ENCODE peak calls at places on chromosomes 16 and 17, in four cellular contexts. One of them, this sample, is unnamed.

GRCh38 chr17:54891176-54891821 is 9.4 kb upstream of the TOM1L1 start:
- DNase-seq in neuronal stem cell: peak
- DNase-seq in H1: no peak
- DNase-seq in trophoblast cell: no peak
- DNase-seq in this sample: peak

GRCh38 chr16:26317885-26318284 is 626.1 kb downstream of the HS3ST4 start:
- DNase-seq in neuronal stem cell: no peak
- DNase-seq in H1: no peak
- DNase-seq in trophoblast cell: no peak
- DNase-seq in this sample: no peak

GRCh38 chr17:31112001-31112661 is 17.4 kb downstream of the NF1 start:
- DNase-seq in neuronal stem cell: no peak
- DNase-seq in H1: no peak
- DNase-seq in trophoblast cell: no peak
- DNase-seq in this sample: no peak

GRCh38 chr17:16381496-16381820 is 567 bp downstream of the UBB start:
- DNase-seq in neuronal stem cell: no peak
- DNase-seq in H1: no peak
- DNase-seq in trophoblast cell: no peak
- DNase-seq in this sample: no peak

GRCh38 chr17:61235001-61235820 is 164.4 kb upstream of the TBX2 start:
- DNase-seq in neuronal stem cell: no peak
- DNase-seq in H1: no peak
- DNase-seq in trophoblast cell: no peak
- DNase-seq in this sample: no peak

GRCh38 chr17:5879424-5879823 is 190.8 kb upstream of the WSCD1 start:
- DNase-seq in neuronal stem cell: no peak
- DNase-seq in H1: no peak
- DNase-seq in trophoblast cell: no peak
- DNase-seq in this sample: no peak

GRCh38 chr16:3045758-3046505 is 429 bp upstream of the MMP25 start:
- DNase-seq in neuronal stem cell: no peak
- DNase-seq in H1: no peak
- DNase-seq in trophoblast cell: no peak
- DNase-seq in this sample: peak

GRCh38 chr17:81194941-81195901 is 27.5 kb downstream of the CEP131 start:
- DNase-seq in neuronal stem cell: no peak
- DNase-seq in H1: no peak
- DNase-seq in trophoblast cell: no peak
- DNase-seq in this sample: no peak

GRCh38 chr17:50501054-50501453 is 7.2 kb upstream of the MYCBPAP start:
- DNase-seq in neuronal stem cell: no peak
- DNase-seq in H1: no peak
- DNase-seq in trophoblast cell: no peak
- DNase-seq in this sample: no peak

GRCh38 chr17:43524945-43525575 is 21.1 kb downstream of the ETV4 start:
- DNase-seq in neuronal stem cell: no peak
- DNase-seq in H1: no peak
- DNase-seq in trophoblast cell: peak
- DNase-seq in this sample: no peak

GRCh38 chr17:44260296-44260695 is 7.6 kb downstream of the SLC4A1 start:
- DNase-seq in neuronal stem cell: no peak
- DNase-seq in H1: no peak
- DNase-seq in trophoblast cell: no peak
- DNase-seq in this sample: no peak

GRCh38 chr17:62717589-62718342 is 90.3 kb downstream of the MRC2 start:
- DNase-seq in neuronal stem cell: no peak
- DNase-seq in H1: no peak
- DNase-seq in trophoblast cell: no peak
- DNase-seq in this sample: peak

GRCh38 chr17:81339502-81340296 is 44.6 kb upstream of the SLC38A10 start:
- DNase-seq in neuronal stem cell: no peak
- DNase-seq in H1: no peak
- DNase-seq in trophoblast cell: no peak
- DNase-seq in this sample: peak

GRCh38 chr17:53607475-53607874 is 215.3 kb upstream of the KIF2B start:
- DNase-seq in neuronal stem cell: no peak
- DNase-seq in H1: peak
- DNase-seq in trophoblast cell: no peak
- DNase-seq in this sample: peak

GRCh38 chr16:70694517-70695218 is 8.8 kb upstream of the MTSS2 start:
- DNase-seq in neuronal stem cell: no peak
- DNase-seq in H1: no peak
- DNase-seq in trophoblast cell: no peak
- DNase-seq in this sample: no peak

GRCh38 chr17:56549501-56549900 is 44.0 kb upstream of the NOG start:
- DNase-seq in neuronal stem cell: no peak
- DNase-seq in H1: no peak
- DNase-seq in trophoblast cell: no peak
- DNase-seq in this sample: no peak

GRCh38 chr17:48893646-48894508 is 1.3 kb downstream of the ATP5MC1 start:
- DNase-seq in neuronal stem cell: no peak
- DNase-seq in H1: no peak
- DNase-seq in trophoblast cell: no peak
- DNase-seq in this sample: no peak

GRCh38 chr17:51441431-51441830 is 181.1 kb downstream of the UTP18 start:
- DNase-seq in neuronal stem cell: no peak
- DNase-seq in H1: no peak
- DNase-seq in trophoblast cell: no peak
- DNase-seq in this sample: no peak

GRCh38 chr16:85539084-85539483 is 74.0 kb upstream of the GSE1 start:
- DNase-seq in neuronal stem cell: no peak
- DNase-seq in H1: no peak
- DNase-seq in trophoblast cell: no peak
- DNase-seq in this sample: no peak

GRCh38 chr17:56595831-56596740 is 2.6 kb downstream of the NOG start:
- DNase-seq in neuronal stem cell: peak
- DNase-seq in H1: no peak
- DNase-seq in trophoblast cell: peak
- DNase-seq in this sample: peak

GRCh38 chr17:16250635-16251034 is 33.6 kb downstream of the PIGL start:
- DNase-seq in neuronal stem cell: no peak
- DNase-seq in H1: no peak
- DNase-seq in trophoblast cell: no peak
- DNase-seq in this sample: no peak

GRCh38 chr17:38444151-38444550 is 15.9 kb downstream of the ARHGAP23 start:
- DNase-seq in neuronal stem cell: no peak
- DNase-seq in H1: no peak
- DNase-seq in trophoblast cell: peak
- DNase-seq in this sample: peak

GRCh38 chr16:88069397-88070168 is 118.3 kb downstream of the BANP start:
- DNase-seq in neuronal stem cell: no peak
- DNase-seq in H1: no peak
- DNase-seq in trophoblast cell: no peak
- DNase-seq in this sample: no peak

GRCh38 chr16:24729967-24730815 is 740 bp downstream of the TNRC6A start:
- DNase-seq in neuronal stem cell: peak
- DNase-seq in H1: no peak
- DNase-seq in trophoblast cell: no peak
- DNase-seq in this sample: no peak

GRCh38 chr16:31202402-31203385 is at the start of gene PYCARD:
- DNase-seq in neuronal stem cell: no peak
- DNase-seq in H1: no peak
- DNase-seq in trophoblast cell: no peak
- DNase-seq in this sample: peak

GRCh38 chr16:27781981-27782880 is 232.3 kb downstream of the KATNIP start:
- DNase-seq in neuronal stem cell: no peak
- DNase-seq in H1: no peak
- DNase-seq in trophoblast cell: no peak
- DNase-seq in this sample: no peak

GRCh38 chr16:83955218-83956130 is 2.4 kb downstream of the OSGIN1 start:
- DNase-seq in neuronal stem cell: no peak
- DNase-seq in H1: no peak
- DNase-seq in trophoblast cell: no peak
- DNase-seq in this sample: no peak

GRCh38 chr16:22372882-22373661 is 1.3 kb downstream of the CDR2 start:
- DNase-seq in neuronal stem cell: no peak
- DNase-seq in H1: no peak
- DNase-seq in trophoblast cell: no peak
- DNase-seq in this sample: no peak

GRCh38 chr16:630815-631405 is at the start of gene WFIKKN1:
- DNase-seq in neuronal stem cell: peak
- DNase-seq in H1: no peak
- DNase-seq in trophoblast cell: no peak
- DNase-seq in this sample: peak

GRCh38 chr17:50737118-50737698 is 17.8 kb downstream of the LUC7L3 start:
- DNase-seq in neuronal stem cell: no peak
- DNase-seq in H1: no peak
- DNase-seq in trophoblast cell: no peak
- DNase-seq in this sample: no peak

GRCh38 chr17:82272495-82273326 is 789 bp downstream of the CSNK1D start:
- DNase-seq in neuronal stem cell: no peak
- DNase-seq in H1: no peak
- DNase-seq in trophoblast cell: no peak
- DNase-seq in this sample: peak

GRCh38 chr17:49018673-49019215 is 21.6 kb downstream of the IGF2BP1 start:
- DNase-seq in neuronal stem cell: no peak
- DNase-seq in H1: no peak
- DNase-seq in trophoblast cell: no peak
- DNase-seq in this sample: peak

DNA sequence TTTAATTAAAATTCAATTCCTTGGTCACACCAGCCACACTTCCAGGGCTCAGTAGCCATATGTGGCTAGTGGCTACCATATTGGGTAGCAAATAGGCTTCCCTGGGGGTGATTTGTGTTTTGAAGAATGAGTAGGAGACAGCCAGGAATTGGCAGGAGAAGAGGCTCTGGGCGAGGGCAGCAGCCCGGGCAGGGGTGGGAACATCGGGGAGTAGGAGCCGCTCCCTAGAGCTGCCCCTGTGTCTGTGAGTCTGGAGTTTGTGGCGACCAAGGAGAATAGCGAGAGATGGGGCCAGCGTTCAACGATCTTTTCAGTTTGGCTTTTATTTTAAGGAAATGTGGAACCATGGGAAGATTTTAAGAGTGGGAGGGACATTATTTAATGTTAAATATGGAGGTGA is 81.7 kb downstream of the WIPI1 start:
- DNase-seq in neuronal stem cell: no peak
- DNase-seq in H1: no peak
- DNase-seq in trophoblast cell: no peak
- DNase-seq in this sample: no peak
- H3K14ac ChIP-seq in neuronal stem cell: no peak
- H3K14ac ChIP-seq in H1: no peak
- H3K14ac ChIP-seq in trophoblast cell: no peak
- H3K14ac ChIP-seq in this sample: no peak

GRCh38 chr16:81797443-81797842 is 18.4 kb downstream of the PLCG2 start:
- DNase-seq in neuronal stem cell: no peak
- DNase-seq in H1: no peak
- DNase-seq in trophoblast cell: no peak
- DNase-seq in this sample: no peak
- H3K9ac ChIP-seq in neuronal stem cell: no peak
- H3K9ac ChIP-seq in H1: no peak
- H3K9ac ChIP-seq in trophoblast cell: no peak
- H3K9ac ChIP-seq in this sample: no peak

GRCh38 chr16:11233727-11234376 is 22.2 kb downstream of the SOCS1 start:
- DNase-seq in neuronal stem cell: no peak
- DNase-seq in H1: no peak
- DNase-seq in trophoblast cell: no peak
- DNase-seq in this sample: peak

GRCh38 chr16:11236441-11236840 is 19.6 kb downstream of the SOCS1 start:
- DNase-seq in neuronal stem cell: no peak
- DNase-seq in H1: no peak
- DNase-seq in trophoblast cell: no peak
- DNase-seq in this sample: no peak

GRCh38 chr16:11235703-11235991 is 20.4 kb downstream of the SOCS1 start:
- DNase-seq in neuronal stem cell: no peak
- DNase-seq in H1: no peak
- DNase-seq in trophoblast cell: no peak
- DNase-seq in this sample: no peak

GRCh38 chr16:11236855-11237254 is 19.1 kb downstream of the SOCS1 start:
- DNase-seq in neuronal stem cell: no peak
- DNase-seq in H1: no peak
- DNase-seq in trophoblast cell: no peak
- DNase-seq in this sample: no peak

GRCh38 chr16:11234884-11235702 is 20.9 kb downstream of the SOCS1 start:
- DNase-seq in neuronal stem cell: no peak
- DNase-seq in H1: no peak
- DNase-seq in trophoblast cell: no peak
- DNase-seq in this sample: no peak
- H3K14ac ChIP-seq in neuronal stem cell: no peak
- H3K14ac ChIP-seq in H1: no peak
- H3K14ac ChIP-seq in trophoblast cell: no peak
- H3K14ac ChIP-seq in this sample: no peak

DNA sequence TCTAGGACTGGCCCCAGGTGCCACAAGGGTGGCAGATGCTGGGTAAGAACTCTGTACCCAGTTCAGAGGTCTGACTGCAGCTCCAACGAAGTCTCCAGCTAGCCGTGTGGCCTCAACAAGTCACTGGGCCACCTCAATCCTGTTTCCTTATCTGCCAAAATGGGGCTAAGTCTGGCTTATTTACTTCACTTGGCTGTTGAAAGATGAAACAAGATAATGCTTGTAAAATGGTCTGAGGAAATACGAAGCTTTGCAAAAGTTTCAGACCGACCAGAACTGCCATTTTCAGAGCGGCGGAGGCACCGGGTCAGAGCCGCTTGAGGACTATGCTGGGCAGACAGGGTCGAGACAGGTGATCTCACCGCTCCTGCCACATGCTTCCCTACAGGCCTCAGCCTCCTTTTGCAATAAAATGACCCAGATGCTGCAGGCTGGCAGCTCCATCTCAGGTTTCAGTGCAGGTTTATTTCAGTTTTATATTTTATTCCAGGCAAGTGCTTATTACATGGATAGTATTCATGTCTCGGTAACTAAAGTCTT is 17.2 kb downstream of the MNT start:
- DNase-seq in neuronal stem cell: no peak
- DNase-seq in H1: no peak
- DNase-seq in trophoblast cell: peak
- DNase-seq in this sample: no peak
- H3K9ac ChIP-seq in neuronal stem cell: peak
- H3K9ac ChIP-seq in H1: no peak
- H3K9ac ChIP-seq in trophoblast cell: no peak
- H3K9ac ChIP-seq in this sample: no peak

DNA sequence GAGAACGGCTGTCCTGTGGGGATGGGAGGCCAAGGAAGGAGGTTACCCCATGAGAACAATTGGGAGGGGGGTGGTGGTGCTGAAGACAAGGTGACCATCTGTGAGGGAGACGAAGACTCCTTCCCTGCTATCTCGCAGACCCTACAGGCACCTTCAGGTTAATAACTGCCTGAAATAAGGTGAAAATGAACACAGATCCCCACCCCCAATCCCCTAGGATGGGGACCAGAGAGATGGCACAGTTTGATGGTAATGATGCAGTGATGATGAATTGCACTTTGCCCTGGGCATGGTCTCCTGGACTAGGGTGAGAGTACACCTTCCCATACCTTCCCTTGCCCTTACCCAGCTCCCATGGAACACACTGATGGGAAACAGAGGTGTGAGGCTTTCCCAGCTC is 1.4 kb upstream of the NAE1 start:
- DNase-seq in neuronal stem cell: no peak
- DNase-seq in H1: no peak
- DNase-seq in trophoblast cell: no peak
- DNase-seq in this sample: no peak
- H3K14ac ChIP-seq in neuronal stem cell: no peak
- H3K14ac ChIP-seq in H1: no peak
- H3K14ac ChIP-seq in trophoblast cell: no peak
- H3K14ac ChIP-seq in this sample: no peak

This sample was measured in H9.